ENCODE peak calls at places on chromosomes 1 and 21, in four cellular contexts. U is HL-60, B is K562, X is GM12878. V is an unnamed sample.

GRCh38 chr21:14901482-14901958 is 163.3 kb downstream of the NRIP1 start:
- DNase-seq in X (no peak), B (no peak), U (no peak), V (no peak)

GRCh38 chr1:224541901-224542610 is 74.1 kb upstream of the CNIH3 start:
- DNase-seq in U (no peak), X (no peak), B (no peak), V (no peak)

GRCh38 chr1:106925750-106926149 is 130.7 kb upstream of the PRMT6 start:
- DNase-seq in B (no peak), U (no peak), X (no peak), V (no peak)

GRCh38 chr21:28657576-28657975 is 335.1 kb downstream of the LTN1 start:
- DNase-seq in B (no peak), U (no peak), X (no peak), V (no peak)

GRCh38 chr1:77170687-77171086 is 48.5 kb downstream of the PIGK start:
- DNase-seq in B (no peak), X (no peak), U (no peak), V (no peak)

GRCh38 chr1:1761504-1762376 is 16.5 kb downstream of the NADK start:
- DNase-seq in U (no peak), X (no peak), B (no peak), V (no peak)

GRCh38 chr21:28150021-28150420 is 842.7 kb downstream of the LTN1 start:
- DNase-seq in X (no peak), U (no peak), B (no peak), V (no peak)

GRCh38 chr1:41672173-41672572 is 187.7 kb upstream of the EDN2 start:
- DNase-seq in X (no peak), B (peak), U (no peak), V (no peak)

GRCh38 chr1:7975212-7975865 is 13.8 kb downstream of the PARK7 start:
- DNase-seq in U (peak), X (no peak), B (peak), V (peak)

GRCh38 chr1:237938553-237938952 is 47.8 kb upstream of the ZP4 start:
- DNase-seq in X (no peak), B (peak), U (no peak), V (no peak)
- TF ChIP-seq SPI1 in X (no peak), B (no peak), U (no peak), V (no peak)

GRCh38 chr1:212565571-212566305 is 42.8 kb upstream of the ATF3 start:
- DNase-seq in X (no peak), U (no peak), B (no peak), V (no peak)

GRCh38 chr1:212567676-212568075 is 40.9 kb upstream of the ATF3 start:
- DNase-seq in B (no peak), X (no peak), U (no peak), V (no peak)

GRCh38 chr1:212568978-212569537 is 39.5 kb upstream of the ATF3 start:
- DNase-seq in X (no peak), U (no peak), B (no peak), V (no peak)

GRCh38 chr1:212565079-212565478 is 43.5 kb upstream of the ATF3 start:
- DNase-seq in B (no peak), U (no peak), X (no peak), V (no peak)

DNA sequence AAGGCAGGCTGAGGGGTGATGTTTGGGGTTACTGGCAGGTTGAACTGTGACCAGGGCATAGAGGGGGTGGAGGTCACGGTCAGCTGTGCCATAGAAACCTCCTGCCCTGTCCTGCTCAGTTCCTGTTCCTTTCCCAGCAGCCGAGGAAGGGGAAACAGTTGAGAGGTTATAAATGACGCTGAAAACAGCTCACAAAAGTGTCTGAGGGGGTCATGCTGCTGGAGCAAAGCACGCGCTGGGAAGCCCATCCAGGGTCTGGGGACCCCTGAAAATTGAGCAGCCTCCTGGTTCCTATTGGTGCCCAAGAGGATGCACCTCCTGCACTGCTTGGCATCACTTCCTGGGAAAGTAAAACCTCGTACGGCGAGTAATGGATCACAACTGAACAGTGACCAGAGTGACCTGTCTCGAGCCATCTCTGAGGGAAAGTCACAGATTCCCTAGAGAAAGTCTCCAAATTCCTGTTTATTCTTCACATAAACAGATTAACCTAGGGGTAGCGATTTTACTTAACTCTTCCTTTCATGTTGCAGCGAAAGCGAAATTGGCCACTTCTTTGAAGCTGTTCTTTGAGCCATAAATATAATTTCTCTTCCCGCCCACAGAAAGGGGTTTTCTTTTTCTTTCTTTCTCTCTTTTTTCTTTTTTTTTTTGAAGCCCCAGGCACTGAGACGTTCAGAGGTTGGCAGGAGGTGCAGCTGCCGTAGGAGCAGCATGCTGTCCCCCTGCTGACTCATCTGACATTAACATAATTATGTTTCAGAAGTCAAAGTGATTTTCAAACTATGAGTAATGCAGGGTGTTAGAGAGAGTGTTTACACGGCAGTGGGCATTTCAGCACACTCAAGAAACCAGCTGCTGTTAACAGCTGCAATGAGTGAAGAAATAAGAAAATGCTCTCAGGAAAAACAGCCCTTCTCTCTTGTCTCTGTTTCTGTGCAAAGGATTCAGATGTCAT is 41.8 kb upstream of the ATF3 start:
- DNase-seq in X (peak), U (no peak), B (peak), V (peak)
- TF ChIP-seq SPI1 in X (no peak), U (no peak), B (no peak), V (peak)

GRCh38 chr1:10489291-10490055 is 14.7 kb downstream of the PEX14 start:
- DNase-seq in X (no peak), B (no peak), U (no peak), V (no peak)
- TF ChIP-seq SPI1 in X (no peak), B (no peak), U (no peak), V (no peak)

DNA sequence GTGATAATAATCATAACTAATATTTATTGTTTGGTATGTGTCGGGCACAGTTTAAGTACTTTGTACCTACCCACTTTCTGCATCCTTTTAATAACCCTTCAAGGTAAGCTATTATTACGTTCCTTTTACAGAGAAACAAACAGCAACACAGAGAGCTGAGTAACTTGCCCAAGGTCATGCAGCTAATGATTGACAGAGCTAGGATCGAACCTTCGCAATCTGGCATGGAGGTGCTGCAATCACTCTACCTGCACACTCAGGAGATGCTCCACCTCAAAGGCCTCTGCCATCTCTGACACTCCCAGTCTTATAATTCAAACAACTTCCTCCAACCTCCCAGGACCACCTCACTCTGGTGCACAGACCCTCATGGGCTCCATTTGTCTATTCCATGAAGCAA is 137.2 kb downstream of the DMRTA2 start:
- DNase-seq in U (no peak), B (no peak), X (no peak), V (no peak)
- TF ChIP-seq SPI1 in U (no peak), B (no peak), X (no peak), V (no peak)

GRCh38 chr1:56643661-56644060 is 1.5 kb upstream of the PRKAA2 start:
- DNase-seq in X (no peak), U (no peak), B (no peak), V (no peak)

GRCh38 chr1:56644064-56644940 is 812 bp upstream of the PRKAA2 start:
- DNase-seq in B (no peak), U (no peak), X (no peak), V (no peak)

GRCh38 chr1:56644941-56645662 is at the start of gene PRKAA2:
- DNase-seq in U (no peak), X (no peak), B (no peak), V (peak)

GRCh38 chr1:56647106-56647505 is 2.0 kb downstream of the PRKAA2 start:
- DNase-seq in B (no peak), X (no peak), U (no peak), V (no peak)

GRCh38 chr1:56645663-56646330 is 683 bp downstream of the PRKAA2 start:
- DNase-seq in B (no peak), X (no peak), U (no peak), V (no peak)
- TF ChIP-seq SPI1 in B (no peak), X (no peak), U (no peak), V (no peak)

GRCh38 chr1:30083800-30084464 is 639.5 kb downstream of the MATN1 start:
- DNase-seq in X (no peak), U (no peak), B (no peak), V (no peak)

GRCh38 chr1:30087465-30087864 is 635.9 kb downstream of the MATN1 start:
- DNase-seq in U (peak), B (no peak), X (no peak), V (no peak)

GRCh38 chr1:30088594-30089556 is 634.5 kb downstream of the MATN1 start:
- DNase-seq in B (peak), U (no peak), X (no peak), V (no peak)

GRCh38 chr1:30084909-30085571 is 638.3 kb downstream of the MATN1 start:
- DNase-seq in B (no peak), X (no peak), U (no peak), V (no peak)

GRCh38 chr1:30085814-30086770 is 637.3 kb downstream of the MATN1 start:
- DNase-seq in B (peak), X (no peak), U (peak), V (peak)
- TF ChIP-seq SPI1 in B (no peak), X (no peak), U (no peak), V (no peak)

DNA sequence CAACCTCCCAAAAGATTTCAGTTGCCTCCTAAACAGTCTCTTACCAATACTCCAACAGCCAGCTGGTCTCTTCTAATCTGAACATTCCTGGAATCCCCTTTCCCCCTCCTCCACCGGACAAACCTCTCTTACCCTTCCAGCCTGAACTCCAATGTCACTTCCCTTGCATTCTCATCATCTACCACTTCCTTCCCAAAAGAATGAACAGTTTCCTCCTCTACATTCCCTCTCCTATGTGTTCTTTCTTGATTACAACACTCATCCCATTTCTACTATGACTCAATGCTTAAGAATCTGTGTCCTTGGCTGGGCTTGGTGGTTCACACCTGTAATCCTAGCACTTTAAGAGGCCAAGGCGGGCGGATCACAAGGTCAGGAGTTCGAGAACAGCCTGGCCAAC is 417.1 kb downstream of the SETD4 start:
- DNase-seq in B (no peak), U (no peak), X (no peak), V (no peak)
- TF ChIP-seq SPI1 in B (no peak), U (no peak), X (no peak), V (no peak)

GRCh38 chr1:229122606-229123005 is 148.3 kb upstream of the RAB4A start:
- DNase-seq in B (no peak), U (no peak), X (no peak), V (no peak)

GRCh38 chr1:229127301-229127700 is 143.6 kb upstream of the RAB4A start:
- DNase-seq in X (no peak), U (peak), B (no peak), V (no peak)

GRCh38 chr1:229121845-229122436 is 149.0 kb upstream of the RAB4A start:
- DNase-seq in X (no peak), B (peak), U (no peak), V (no peak)

GRCh38 chr1:229128209-229128608 is 142.7 kb upstream of the RAB4A start:
- DNase-seq in B (no peak), U (peak), X (no peak), V (no peak)

GRCh38 chr1:229124471-229125198 is 146.3 kb upstream of the RAB4A start:
- DNase-seq in B (no peak), U (no peak), X (no peak), V (no peak)
- TF ChIP-seq SPI1 in B (no peak), U (no peak), X (no peak), V (no peak)